ENCODE peak calls at places on chromosomes 11 and 22, in seven cellular contexts. C, V, L, F, W, Y and B are unnamed samples.

GRCh38 chr22:32696089-32696488 is 105.4 kb upstream of the TIMP3 start:
- DNase-seq in C (no peak), Y (no peak), V (no peak), F (no peak), L (no peak), W (no peak), B (no peak)

GRCh38 chr11:290621-291231 is 1.8 kb downstream of the PGGHG start:
- DNase-seq in L (no peak), V (no peak), W (no peak), Y (no peak), C (no peak), F (no peak), B (peak)

GRCh38 chr11:62544521-62545436 is 1.8 kb downstream of the AHNAK start:
- DNase-seq in W (peak), V (no peak), Y (no peak), C (no peak), F (no peak), L (no peak), B (no peak)

GRCh38 chr11:17683378-17684161 is 35.8 kb upstream of the MYOD1 start:
- DNase-seq in Y (no peak), V (no peak), F (no peak), W (peak), L (peak), C (no peak), B (no peak)

GRCh38 chr22:22772396-22772795 is 115.2 kb upstream of the IGLL5 start:
- DNase-seq in W (no peak), L (no peak), C (no peak), Y (no peak), F (no peak), V (no peak), B (no peak)

GRCh38 chr11:125892071-125892470 is 4.6 kb downstream of the HYLS1 start:
- DNase-seq in F (no peak), W (no peak), C (no peak), Y (no peak), L (no peak), V (no peak), B (no peak)

GRCh38 chr11:63841554-63841953 is 2.6 kb downstream of the MARK2 start:
- DNase-seq in Y (no peak), W (no peak), C (no peak), L (peak), V (no peak), F (no peak), B (no peak)

GRCh38 chr11:14500181-14500651 is 605 bp upstream of the COPB1 start:
- DNase-seq in Y (no peak), F (no peak), L (peak), W (peak), V (no peak), C (peak), B (no peak)

GRCh38 chr11:9740202-9740881 is 76.5 kb downstream of the SWAP70 start:
- DNase-seq in C (no peak), L (no peak), W (no peak), F (no peak), Y (no peak), V (no peak), B (no peak)

GRCh38 chr11:1760351-1761109 is 3.2 kb downstream of the CTSD start:
- DNase-seq in L (peak), C (no peak), W (no peak), Y (no peak), F (peak), V (no peak), B (no peak)

GRCh38 chr11:85867751-85868150 is 12.6 kb downstream of the CCDC83 start:
- DNase-seq in L (peak), C (no peak), Y (no peak), F (no peak), W (no peak), V (no peak), B (no peak)

GRCh38 chr22:28268176-28268575 is 349.1 kb upstream of the PITPNB start:
- DNase-seq in V (no peak), L (no peak), W (no peak), C (no peak), F (no peak), Y (no peak), B (no peak)

GRCh38 chr22:46902436-46902835 is 140.0 kb downstream of the TBC1D22A start:
- DNase-seq in V (no peak), Y (no peak), F (no peak), W (no peak), L (no peak), C (no peak), B (no peak)

GRCh38 chr22:23306438-23306921 is 126.2 kb downstream of the BCR start:
- DNase-seq in C (no peak), V (no peak), L (peak), F (no peak), W (no peak), Y (no peak), B (no peak)

GRCh38 chr22:25475554-25476022 is 88.9 kb upstream of the GRK3 start:
- DNase-seq in V (peak), L (peak), F (peak), W (no peak), C (peak), Y (no peak), B (peak)

GRCh38 chr11:109939176-109939810 is 153.9 kb upstream of the ZC3H12C start:
- DNase-seq in L (peak), F (no peak), C (peak), Y (no peak), V (peak), W (peak), B (peak)

GRCh38 chr11:66543263-66544107 is 2.4 kb downstream of the ZDHHC24 start:
- DNase-seq in L (no peak), V (no peak), C (peak), Y (no peak), F (peak), W (no peak), B (no peak)